ENCODE peak calls at places on chromosomes 3 and 15, in ten cellular contexts. O, P, Y, G, Q, S, J, U, E and K are unnamed samples. For H3K4me1, the result is how much of the 10 kb centered on the place peaks cover.

GRCh38 chr15:61228025-61228901 is 839 bp downstream of the RORA start:
- DNase-seq in O (peak), P (no peak), Y (peak), G (peak), Q (peak), S (peak), J (peak), U (no peak), E (peak), K (peak)

GRCh38 chr3:52350981-52351761 is 35.1 kb downstream of the DNAH1 start:
- DNase-seq in O (no peak), P (no peak), Y (no peak), G (no peak), Q (no peak), S (peak), J (peak), U (no peak), E (no peak), K (no peak)

GRCh38 chr3:71103430-71103881 is 480.1 kb downstream of the FOXP1 start:
- DNase-seq in O (no peak), P (no peak), Y (peak), G (peak), Q (no peak), S (no peak), J (peak), U (peak), E (no peak), K (no peak)

GRCh38 chr3:48084170-48084569 is 68.0 kb upstream of the MAP4 start:
- DNase-seq in O (no peak), P (no peak), Y (no peak), G (no peak), Q (no peak), S (no peak), J (no peak), U (no peak), E (no peak), K (no peak)

GRCh38 chr15:41928637-41929620 is 35.1 kb upstream of the SPTBN5 start:
- DNase-seq in O (no peak), P (no peak), Y (peak), G (peak), Q (no peak), S (peak), J (no peak), U (no peak), E (no peak), K (no peak)

GRCh38 chr3:194296832-194297666 is 54.1 kb downstream of the CPN2 start:
- DNase-seq in O (peak), P (no peak), Y (peak), G (no peak), Q (peak), S (peak), J (peak), U (peak), E (peak), K (no peak)

GRCh38 chr3:194738254-194739093 is 52.8 kb downstream of the FAM43A start:
- DNase-seq in O (no peak), P (no peak), Y (peak), G (peak), Q (no peak), S (no peak), J (no peak), U (peak), E (peak), K (no peak)

GRCh38 chr15:51318382-51319150 is 19.8 kb downstream of the CYP19A1 start:
- DNase-seq in O (no peak), P (no peak), Y (no peak), G (no peak), Q (no peak), S (no peak), J (no peak), U (peak), E (no peak), K (no peak)

GRCh38 chr3:9183011-9183410 is 66.4 kb downstream of the SRGAP3 start:
- DNase-seq in O (peak), P (no peak), Y (no peak), G (peak), Q (no peak), S (no peak), J (no peak), U (no peak), E (no peak), K (no peak)

GRCh38 chr3:197950661-197951029 is 655 bp downstream of the RPL35A start:
- DNase-seq in O (no peak), P (no peak), Y (no peak), G (no peak), Q (no peak), S (no peak), J (no peak), U (no peak), E (no peak), K (no peak)

DNA sequence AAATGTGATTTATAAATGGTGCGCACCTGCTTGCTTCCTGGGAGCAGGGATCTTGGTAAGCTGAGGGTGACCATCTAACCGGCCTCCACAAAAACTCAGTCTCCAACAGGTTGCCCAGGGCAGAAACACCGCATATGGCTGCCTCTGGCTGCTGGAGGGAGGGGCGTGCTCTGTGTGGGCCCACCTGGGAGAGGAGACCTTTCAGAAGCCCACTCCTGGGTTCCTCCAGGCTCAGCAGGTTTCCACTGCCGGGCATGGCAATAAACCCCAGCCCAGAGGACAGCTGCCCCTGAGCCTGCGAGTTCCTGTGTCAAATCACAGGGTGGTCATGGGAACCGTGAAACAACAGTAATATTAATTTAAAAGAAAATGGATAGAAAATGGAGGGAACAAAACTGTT is 85.6 kb downstream of the OCA2 start:
- DNase-seq in O (no peak), P (no peak), Y (no peak), G (no peak), Q (no peak), S (no peak), J (no peak), U (no peak), E (no peak), K (no peak)
- H3K4me1 ChIP-seq in O (under half), P (under half), Y (under half), G (under half), Q (under half), S (under half), J (under half), U (under half), E (under half), K (under half)

GRCh38 chr3:149967067-149967685 is 3.5 kb downstream of the PFN2 start:
- DNase-seq in O (no peak), P (peak), Y (no peak), G (no peak), Q (peak), S (no peak), J (no peak), U (no peak), E (peak), K (peak)

GRCh38 chr3:149968216-149968615 is 2.5 kb downstream of the PFN2 start:
- DNase-seq in O (no peak), P (no peak), Y (no peak), G (no peak), Q (peak), S (no peak), J (no peak), U (no peak), E (no peak), K (no peak)

GRCh38 chr3:149964296-149964695 is 6.4 kb downstream of the PFN2 start:
- DNase-seq in O (no peak), P (no peak), Y (no peak), G (no peak), Q (no peak), S (no peak), J (no peak), U (no peak), E (no peak), K (no peak)

GRCh38 chr3:149963485-149963884 is 7.2 kb downstream of the PFN2 start:
- DNase-seq in O (no peak), P (no peak), Y (no peak), G (no peak), Q (no peak), S (no peak), J (no peak), U (no peak), E (no peak), K (no peak)

DNA sequence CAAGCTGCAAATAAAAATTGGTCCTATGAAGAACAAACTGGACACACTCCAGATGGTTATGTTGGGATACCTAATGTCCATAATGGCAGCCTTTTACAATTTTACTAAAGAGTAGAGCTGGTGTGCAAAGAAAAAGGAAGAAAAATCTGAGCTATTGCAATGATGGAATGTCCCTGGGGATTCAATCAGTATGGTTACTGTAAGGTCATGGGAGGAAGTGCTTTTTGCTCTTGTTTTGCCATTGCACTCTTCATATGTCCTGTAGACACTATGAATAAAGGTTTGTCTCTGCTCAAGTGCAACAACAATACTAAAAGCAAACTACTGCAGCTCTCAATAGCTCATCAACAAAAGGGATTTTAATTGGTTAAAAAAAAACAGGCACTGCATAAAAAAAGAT is 5.4 kb downstream of the PFN2 start:
- DNase-seq in O (no peak), P (no peak), Y (no peak), G (no peak), Q (no peak), S (no peak), J (no peak), U (no peak), E (no peak), K (no peak)
- H3K4me1 ChIP-seq in O (under half), P (under half), Y (under half), G (under half), Q (under half), S (under half), J (under half), U (under half), E (under half), K (under half)

DNA sequence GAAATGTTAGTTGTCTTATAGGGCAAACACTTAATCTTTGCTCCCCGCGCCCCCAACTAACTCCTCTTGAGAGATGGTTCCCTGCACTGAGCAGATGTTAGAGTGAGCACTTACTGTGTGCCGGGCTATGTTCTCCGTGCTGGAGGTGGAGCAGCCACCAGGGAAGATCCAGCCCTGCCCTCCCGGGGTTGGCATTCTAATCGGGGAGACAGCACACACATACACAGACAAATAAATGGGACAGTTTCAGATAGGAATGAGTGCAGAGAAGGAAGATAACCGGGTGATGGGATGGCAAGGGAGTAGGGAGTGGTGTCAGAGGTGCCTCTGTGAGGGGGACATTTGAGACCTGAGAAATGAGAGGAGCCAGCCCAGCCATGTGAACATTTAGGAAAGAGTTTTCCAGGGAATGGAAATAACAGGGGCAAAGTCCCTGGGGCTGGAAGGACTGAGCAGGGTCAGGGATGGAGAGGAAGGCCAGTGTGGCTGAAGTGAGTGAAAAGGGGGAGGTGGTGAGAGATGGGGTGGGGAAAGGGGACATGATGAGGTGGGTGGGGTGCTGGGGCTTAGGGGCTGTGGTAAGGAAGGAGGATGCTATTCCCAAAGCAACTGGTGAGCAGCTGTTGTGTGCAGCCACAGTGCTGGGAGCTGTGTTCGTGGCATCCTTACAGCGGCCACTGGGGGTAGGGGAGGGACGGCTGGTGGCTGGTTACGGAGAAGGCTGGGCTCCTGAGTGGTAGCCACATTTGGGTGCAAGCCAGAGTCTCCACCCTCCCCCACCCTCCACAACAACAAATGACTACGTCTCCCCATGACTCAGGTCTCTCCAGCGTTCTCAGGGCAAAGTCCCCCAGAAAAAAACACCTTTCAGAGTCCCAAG is 15.4 kb upstream of the FGD5 start:
- DNase-seq in O (no peak), P (no peak), Y (peak), G (peak), Q (no peak), S (no peak), J (peak), U (no peak), E (peak), K (no peak)
- H3K4me1 ChIP-seq in O (under half), P (under half), Y (under half), G (half or more), Q (under half), S (under half), J (under half), U (under half), E (under half), K (under half)

GRCh38 chr3:66492672-66493071 is 8.2 kb downstream of the LRIG1 start:
- DNase-seq in O (no peak), P (no peak), Y (no peak), G (no peak), Q (no peak), S (no peak), J (no peak), U (peak), E (no peak), K (no peak)

GRCh38 chr3:66489115-66489514 is 11.7 kb downstream of the LRIG1 start:
- DNase-seq in O (no peak), P (no peak), Y (no peak), G (no peak), Q (no peak), S (no peak), J (no peak), U (no peak), E (no peak), K (no peak)

GRCh38 chr3:66490214-66490613 is 10.6 kb downstream of the LRIG1 start:
- DNase-seq in O (no peak), P (peak), Y (no peak), G (no peak), Q (no peak), S (no peak), J (no peak), U (no peak), E (no peak), K (peak)

GRCh38 chr3:66489577-66489976 is 11.2 kb downstream of the LRIG1 start:
- DNase-seq in O (no peak), P (no peak), Y (no peak), G (no peak), Q (no peak), S (no peak), J (no peak), U (no peak), E (no peak), K (no peak)

DNA sequence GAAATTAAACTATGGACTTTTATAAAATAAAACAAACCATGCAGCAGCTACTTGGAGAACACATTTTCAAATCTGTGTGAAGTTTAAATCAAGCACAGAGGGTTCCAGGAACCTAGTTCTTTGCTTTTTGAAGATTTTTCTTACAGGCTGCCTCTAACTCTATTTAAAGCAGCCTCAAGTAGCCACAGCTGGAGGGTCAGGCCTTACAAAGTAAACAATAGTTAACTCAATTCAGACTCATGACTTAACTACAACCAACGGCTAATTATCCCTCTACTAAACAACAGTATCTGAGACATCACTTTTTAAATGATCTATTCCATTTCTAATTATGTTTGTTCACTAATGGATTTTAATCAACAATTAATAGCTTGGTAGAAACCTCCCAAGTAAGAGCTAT is 9.8 kb downstream of the LRIG1 start:
- DNase-seq in O (no peak), P (no peak), Y (no peak), G (no peak), Q (no peak), S (no peak), J (no peak), U (no peak), E (no peak), K (peak)
- H3K4me1 ChIP-seq in O (under half), P (half or more), Y (under half), G (half or more), Q (under half), S (under half), J (under half), U (half or more), E (under half), K (half or more)

DNA sequence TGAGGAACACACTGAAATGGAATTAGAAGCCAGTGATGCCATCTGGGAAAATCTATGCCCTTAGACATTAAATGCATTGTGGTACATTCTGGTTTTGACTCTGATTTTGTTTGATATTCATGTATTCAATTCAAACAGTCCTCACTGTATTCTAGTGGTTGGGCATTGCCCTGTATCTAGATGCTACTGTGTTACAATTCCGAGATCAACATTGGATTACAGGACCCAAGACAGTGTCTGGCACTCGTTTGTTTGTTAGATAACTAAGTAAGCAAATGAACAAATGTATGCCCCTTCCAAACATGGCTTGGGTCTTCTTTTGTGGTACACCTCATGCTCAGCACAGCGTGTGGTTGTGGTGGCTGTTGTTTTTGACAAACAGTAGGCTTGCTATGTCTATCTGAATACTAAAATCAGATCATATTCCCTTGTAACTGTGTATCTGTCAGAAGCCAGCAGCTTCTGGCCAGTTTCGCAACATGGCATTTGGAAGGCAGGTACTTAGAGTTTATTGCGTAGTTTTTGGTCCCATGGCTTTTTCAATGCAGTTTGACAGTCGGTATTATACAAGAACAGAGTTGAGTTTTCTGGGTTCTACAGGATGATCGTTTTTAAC is 5.7 kb downstream of the FILIP1L start:
- DNase-seq in O (peak), P (no peak), Y (no peak), G (no peak), Q (no peak), S (no peak), J (peak), U (no peak), E (no peak), K (no peak)
- H3K4me1 ChIP-seq in O (under half), P (under half), Y (under half), G (half or more), Q (under half), S (under half), J (under half), U (under half), E (half or more), K (under half)